ENCODE peak calls at places on chromosome 1, in nine cellular contexts. J is astrocyte, K is transverse colon, G is endodermal cell, Z is body of pancreas, D is A549, Q is heart right ventricle, X is upper lobe of right lung, L is choroid plexus epithelial cell. U is an unnamed sample.

GRCh38 chr1:11193376-11193775 is 4.2 kb downstream of the ANGPTL7 start:
- DNase-seq in J (no peak), K (no peak), G (no peak), Z (no peak), D (no peak), Q (no peak), X (no peak), L (no peak), U (no peak)

GRCh38 chr1:8274396-8274795 is 43.5 kb upstream of the SLC45A1 start:
- DNase-seq in J (no peak), K (no peak), G (no peak), Z (peak; percentile 54), D (no peak), Q (no peak), X (no peak), L (no peak), U (no peak)

GRCh38 chr1:111851552-111851951 is 95.9 kb downstream of the DDX20 start:
- DNase-seq in J (no peak), K (no peak), G (peak; percentile 67), Z (no peak), D (no peak), Q (no peak), X (no peak), L (no peak), U (peak; percentile 71)

GRCh38 chr1:206909167-206909882 is 12.1 kb downstream of the IL24 start:
- DNase-seq in J (no peak), K (peak; percentile 76), G (peak; percentile 90), Z (peak; percentile 94), D (peak; percentile 73), Q (peak; percentile 30), X (peak; percentile 95), L (peak; percentile 72), U (peak; percentile 85)

GRCh38 chr1:200901796-200902444 is 7.2 kb downstream of the INAVA start:
- DNase-seq in J (no peak), K (no peak), G (no peak), Z (no peak), D (no peak), Q (no peak), X (no peak), L (no peak), U (peak; percentile 48)

GRCh38 chr1:97331165-97331564 is 589.7 kb downstream of the DPYD start:
- DNase-seq in J (no peak), K (no peak), G (no peak), Z (no peak), D (no peak), Q (no peak), X (no peak), L (no peak), U (no peak)

GRCh38 chr1:240000634-240001033 is 91.0 kb upstream of the FMN2 start:
- DNase-seq in J (peak; percentile 53), K (no peak), G (no peak), Z (no peak), D (no peak), Q (no peak), X (no peak), L (peak; percentile 23), U (peak; percentile 44)

GRCh38 chr1:2204384-2205190 is 10.0 kb upstream of the FAAP20 start:
- DNase-seq in J (peak; percentile 38), K (peak; percentile 57), G (peak; percentile 97), Z (peak; percentile 61), D (no peak), Q (peak; percentile 86), X (peak; percentile 91), L (peak; percentile 83), U (no peak)

GRCh38 chr1:117137281-117137680 is 15.7 kb upstream of the TRIM45 start:
- DNase-seq in J (no peak), K (no peak), G (no peak), Z (no peak), D (no peak), Q (no peak), X (no peak), L (no peak), U (no peak)

GRCh38 chr1:31747304-31747703 is 16.8 kb downstream of the ADGRB2 start:
- DNase-seq in J (no peak), K (no peak), G (no peak), Z (no peak), D (no peak), Q (no peak), X (no peak), L (no peak), U (no peak)

GRCh38 chr1:170705981-170706380 is 42.0 kb downstream of the PRRX1 start:
- DNase-seq in J (peak; percentile 58), K (no peak), G (no peak), Z (no peak), D (no peak), Q (no peak), X (no peak), L (peak; percentile 53), U (no peak)

GRCh38 chr1:24540906-24541710 is 14.8 kb upstream of the NCMAP start:
- DNase-seq in J (peak; percentile 55), K (peak; percentile 65), G (no peak), Z (peak; percentile 75), D (peak; percentile 32), Q (no peak), X (no peak), L (peak; percentile 88), U (peak; percentile 79)
- H3K4me3 ChIP-seq in J (no peak overlapping the region), K (peak overlapping the region; percentile 8), G (no peak overlapping the region), Z (no peak overlapping the region), D (peak overlapping the region; percentile 27), Q (no peak overlapping the region), X (no peak overlapping the region), L (no peak overlapping the region), U (no peak overlapping the region)

DNA sequence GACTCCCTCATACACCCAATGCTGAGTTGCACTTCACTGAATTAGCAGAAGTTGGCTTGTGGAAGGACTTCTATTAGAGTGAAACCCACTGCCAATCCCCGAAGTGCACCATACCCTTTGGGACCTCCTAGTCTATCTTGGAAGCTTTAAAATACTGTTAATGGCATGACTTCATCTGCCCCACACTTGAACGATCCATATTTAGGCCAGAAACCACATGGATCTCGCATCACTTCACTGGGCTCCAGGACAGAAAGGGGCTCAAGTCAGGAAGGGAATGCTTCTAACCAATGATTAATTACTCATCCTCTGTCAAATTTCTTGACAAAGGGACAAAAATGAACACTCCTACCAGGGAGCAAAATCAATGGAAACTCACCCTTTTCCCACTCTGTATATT is 69.1 kb downstream of the BCAR3 start:
- DNase-seq in J (no peak), K (no peak), G (peak; percentile 27), Z (no peak), D (no peak), Q (no peak), X (no peak), L (no peak), U (no peak)
- H3K4me3 ChIP-seq in J (no peak overlapping the region), K (no peak overlapping the region), G (no peak overlapping the region), Z (no peak overlapping the region), D (no peak overlapping the region), Q (peak overlapping the region; percentile 36), X (no peak overlapping the region), L (no peak overlapping the region), U (no peak overlapping the region)

GRCh38 chr1:40784771-40785151 is 1.2 kb downstream of the KCNQ4 start:
- DNase-seq in J (no peak), K (no peak), G (no peak), Z (no peak), D (no peak), Q (no peak), X (no peak), L (no peak), U (no peak)
- H3K4me3 ChIP-seq in J (no peak overlapping the region), K (peak overlapping the region; percentile 60), G (no peak overlapping the region), Z (no peak overlapping the region), D (no peak overlapping the region), Q (no peak overlapping the region), X (peak overlapping the region; percentile 29), L (no peak overlapping the region), U (no peak overlapping the region)

GRCh38 chr1:12524266-12524665 is 93.7 kb downstream of the DHRS3 start:
- DNase-seq in J (no peak), K (no peak), G (no peak), Z (no peak), D (no peak), Q (no peak), X (no peak), L (no peak), U (no peak)

GRCh38 chr1:12528021-12528852 is 89.8 kb downstream of the DHRS3 start:
- DNase-seq in J (peak; percentile 39), K (peak; percentile 93), G (no peak), Z (peak; percentile 97), D (peak; percentile 61), Q (no peak), X (peak; percentile 92), L (peak; percentile 73), U (peak; percentile 14)

GRCh38 chr1:12529640-12530174 is 88.3 kb downstream of the DHRS3 start:
- DNase-seq in J (no peak), K (no peak), G (no peak), Z (no peak), D (no peak), Q (no peak), X (peak; percentile 6), L (no peak), U (no peak)

GRCh38 chr1:12527564-12527963 is 90.4 kb downstream of the DHRS3 start:
- DNase-seq in J (no peak), K (no peak), G (no peak), Z (peak; percentile 83), D (no peak), Q (no peak), X (peak; percentile 63), L (no peak), U (no peak)

DNA sequence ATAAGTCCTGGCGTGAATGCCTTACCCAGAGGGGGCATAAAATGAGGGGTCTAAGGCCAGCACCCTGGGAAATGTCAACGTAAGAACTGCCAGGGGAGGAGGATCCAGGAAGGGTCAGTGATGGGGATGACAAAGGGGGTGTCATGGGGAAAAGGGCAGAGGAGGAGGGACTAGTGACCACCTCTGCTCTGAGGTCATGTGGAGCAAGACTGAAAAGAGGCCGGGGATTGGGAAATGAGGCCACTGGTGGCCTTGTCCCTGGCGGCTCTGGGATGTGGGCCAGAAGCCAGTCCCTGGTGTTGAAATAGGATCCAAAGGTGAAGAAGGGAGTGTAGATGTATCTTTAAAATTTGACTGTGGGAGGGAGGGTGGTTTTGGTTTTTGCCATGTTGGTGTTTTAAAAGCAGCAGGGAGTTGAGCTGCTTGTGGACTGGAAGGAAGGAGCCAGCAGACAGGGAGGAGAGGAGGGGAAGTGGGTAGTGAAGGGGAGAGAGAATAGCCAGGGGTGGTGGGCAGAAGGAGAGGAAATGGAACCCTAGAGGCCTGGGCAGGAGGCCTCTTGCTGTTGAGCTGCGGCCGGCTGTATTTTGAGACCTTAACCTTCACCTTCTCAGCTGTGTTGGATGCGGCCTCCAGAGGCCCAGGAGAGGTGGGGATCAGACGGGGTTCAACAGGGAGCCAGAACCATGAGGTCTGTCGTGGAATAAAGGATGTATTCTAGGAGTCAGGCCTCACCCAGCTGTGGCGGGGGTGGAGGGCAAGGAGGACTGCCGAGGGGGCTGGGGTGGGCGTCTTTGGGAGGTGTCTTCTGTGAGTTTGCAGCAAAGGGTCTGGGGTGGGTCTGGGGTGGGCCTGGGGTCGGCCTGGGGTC is 92.5 kb downstream of the DHRS3 start:
- DNase-seq in J (no peak), K (peak; percentile 72), G (no peak), Z (peak; percentile 91), D (no peak), Q (no peak), X (peak; percentile 87), L (peak; percentile 63), U (no peak)
- H3K4me3 ChIP-seq in J (no peak overlapping the region), K (no peak overlapping the region), G (no peak overlapping the region), Z (no peak overlapping the region), D (no peak overlapping the region), Q (no peak overlapping the region), X (no peak overlapping the region), L (no peak overlapping the region), U (no peak overlapping the region)